ENCODE peak calls at places on chromosomes 5 and 9, in eight cellular contexts. One of them, this sample, is unnamed.

GRCh38 chr9:26882154-26882553 is 10.4 kb downstream of the CAAP1 start:
- DNase-seq in esophagus squamous epithelium: no peak
- DNase-seq in body of pancreas: no peak
- DNase-seq in HFFc6: no peak
- DNase-seq in left ventricle myocardium inferior: no peak
- DNase-seq in thyroid gland: no peak
- DNase-seq in nephron progenitor cell: no peak
- DNase-seq in Calu3: no peak
- DNase-seq in this sample: no peak

GRCh38 chr5:141947366-141947765 is 10.6 kb downstream of the PCDH12 start:
- DNase-seq in esophagus squamous epithelium: no peak
- DNase-seq in body of pancreas: no peak
- DNase-seq in HFFc6: no peak
- DNase-seq in left ventricle myocardium inferior: no peak
- DNase-seq in thyroid gland: no peak
- DNase-seq in nephron progenitor cell: no peak
- DNase-seq in Calu3: no peak
- DNase-seq in this sample: no peak

GRCh38 chr5:78719504-78720233 is 71.1 kb upstream of the LHFPL2 start:
- DNase-seq in esophagus squamous epithelium: no peak
- DNase-seq in body of pancreas: no peak
- DNase-seq in HFFc6: no peak
- DNase-seq in left ventricle myocardium inferior: no peak
- DNase-seq in thyroid gland: peak
- DNase-seq in nephron progenitor cell: no peak
- DNase-seq in Calu3: no peak
- DNase-seq in this sample: no peak

GRCh38 chr5:74304536-74304935 is 336.0 kb downstream of the ENC1 start:
- DNase-seq in esophagus squamous epithelium: no peak
- DNase-seq in body of pancreas: no peak
- DNase-seq in HFFc6: no peak
- DNase-seq in left ventricle myocardium inferior: no peak
- DNase-seq in thyroid gland: no peak
- DNase-seq in nephron progenitor cell: no peak
- DNase-seq in Calu3: no peak
- DNase-seq in this sample: no peak

GRCh38 chr5:73985145-73985544 is 359.1 kb downstream of the ARHGEF28 start:
- DNase-seq in esophagus squamous epithelium: no peak
- DNase-seq in body of pancreas: peak
- DNase-seq in HFFc6: no peak
- DNase-seq in left ventricle myocardium inferior: no peak
- DNase-seq in thyroid gland: peak
- DNase-seq in nephron progenitor cell: no peak
- DNase-seq in Calu3: peak
- DNase-seq in this sample: peak

GRCh38 chr5:171484460-171484899 is 65.0 kb downstream of the FGF18 start:
- DNase-seq in esophagus squamous epithelium: no peak
- DNase-seq in body of pancreas: peak
- DNase-seq in HFFc6: no peak
- DNase-seq in left ventricle myocardium inferior: no peak
- DNase-seq in thyroid gland: no peak
- DNase-seq in nephron progenitor cell: peak
- DNase-seq in Calu3: peak
- DNase-seq in this sample: peak

GRCh38 chr5:164597293-164597900 is 1092.0 kb downstream of the MAT2B start:
- DNase-seq in esophagus squamous epithelium: no peak
- DNase-seq in body of pancreas: no peak
- DNase-seq in HFFc6: no peak
- DNase-seq in left ventricle myocardium inferior: no peak
- DNase-seq in thyroid gland: no peak
- DNase-seq in nephron progenitor cell: peak
- DNase-seq in Calu3: peak
- DNase-seq in this sample: peak

GRCh38 chr5:134131578-134132350 is 17.3 kb downstream of the TCF7 start:
- DNase-seq in esophagus squamous epithelium: no peak
- DNase-seq in body of pancreas: no peak
- DNase-seq in HFFc6: no peak
- DNase-seq in left ventricle myocardium inferior: peak
- DNase-seq in thyroid gland: no peak
- DNase-seq in nephron progenitor cell: no peak
- DNase-seq in Calu3: no peak
- DNase-seq in this sample: no peak

GRCh38 chr5:167763772-167764171 is 527.7 kb upstream of the WWC1 start:
- DNase-seq in esophagus squamous epithelium: no peak
- DNase-seq in body of pancreas: no peak
- DNase-seq in HFFc6: peak
- DNase-seq in left ventricle myocardium inferior: no peak
- DNase-seq in thyroid gland: no peak
- DNase-seq in nephron progenitor cell: no peak
- DNase-seq in Calu3: no peak
- DNase-seq in this sample: no peak

DNA sequence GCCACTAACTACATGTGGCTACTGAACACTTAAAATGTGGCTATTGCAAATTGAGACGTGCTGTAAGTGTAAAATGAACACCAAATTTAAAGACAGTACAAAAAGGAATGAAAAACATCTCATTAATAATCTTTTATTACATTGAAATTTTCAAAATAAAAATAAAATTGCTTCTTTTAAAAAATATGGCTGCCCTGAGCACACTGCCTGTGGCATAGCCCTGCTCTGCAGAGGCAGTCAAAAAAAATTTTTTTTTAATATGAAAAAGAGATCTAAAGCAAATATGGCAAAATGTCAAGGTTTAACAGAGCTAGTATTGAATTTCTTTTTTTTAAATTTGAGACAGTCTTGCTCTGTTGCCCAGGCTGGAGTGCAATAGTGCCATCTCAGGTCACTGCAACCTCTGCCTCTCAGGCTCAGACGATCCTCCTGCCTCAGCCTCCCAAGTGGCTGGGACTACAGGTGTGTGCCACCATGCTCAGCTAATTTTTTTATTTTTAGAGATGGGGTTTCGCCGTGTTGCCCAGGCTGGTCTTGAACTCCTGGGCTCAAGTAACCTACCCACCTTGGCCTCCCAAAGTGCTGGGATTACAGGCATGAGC is 25.6 kb downstream of the CARNMT1 start:
- DNase-seq in esophagus squamous epithelium: no peak
- DNase-seq in body of pancreas: no peak
- DNase-seq in HFFc6: no peak
- DNase-seq in left ventricle myocardium inferior: no peak
- DNase-seq in thyroid gland: no peak
- DNase-seq in nephron progenitor cell: no peak
- DNase-seq in Calu3: no peak
- DNase-seq in this sample: no peak
- TF ChIP-seq CTCF in esophagus squamous epithelium: no peak
- TF ChIP-seq CTCF in body of pancreas: no peak
- TF ChIP-seq CTCF in HFFc6: peak
- TF ChIP-seq CTCF in left ventricle myocardium inferior: no peak
- TF ChIP-seq CTCF in thyroid gland: no peak
- TF ChIP-seq CTCF in nephron progenitor cell: peak
- TF ChIP-seq CTCF in Calu3: no peak
- TF ChIP-seq CTCF in this sample: peak

DNA sequence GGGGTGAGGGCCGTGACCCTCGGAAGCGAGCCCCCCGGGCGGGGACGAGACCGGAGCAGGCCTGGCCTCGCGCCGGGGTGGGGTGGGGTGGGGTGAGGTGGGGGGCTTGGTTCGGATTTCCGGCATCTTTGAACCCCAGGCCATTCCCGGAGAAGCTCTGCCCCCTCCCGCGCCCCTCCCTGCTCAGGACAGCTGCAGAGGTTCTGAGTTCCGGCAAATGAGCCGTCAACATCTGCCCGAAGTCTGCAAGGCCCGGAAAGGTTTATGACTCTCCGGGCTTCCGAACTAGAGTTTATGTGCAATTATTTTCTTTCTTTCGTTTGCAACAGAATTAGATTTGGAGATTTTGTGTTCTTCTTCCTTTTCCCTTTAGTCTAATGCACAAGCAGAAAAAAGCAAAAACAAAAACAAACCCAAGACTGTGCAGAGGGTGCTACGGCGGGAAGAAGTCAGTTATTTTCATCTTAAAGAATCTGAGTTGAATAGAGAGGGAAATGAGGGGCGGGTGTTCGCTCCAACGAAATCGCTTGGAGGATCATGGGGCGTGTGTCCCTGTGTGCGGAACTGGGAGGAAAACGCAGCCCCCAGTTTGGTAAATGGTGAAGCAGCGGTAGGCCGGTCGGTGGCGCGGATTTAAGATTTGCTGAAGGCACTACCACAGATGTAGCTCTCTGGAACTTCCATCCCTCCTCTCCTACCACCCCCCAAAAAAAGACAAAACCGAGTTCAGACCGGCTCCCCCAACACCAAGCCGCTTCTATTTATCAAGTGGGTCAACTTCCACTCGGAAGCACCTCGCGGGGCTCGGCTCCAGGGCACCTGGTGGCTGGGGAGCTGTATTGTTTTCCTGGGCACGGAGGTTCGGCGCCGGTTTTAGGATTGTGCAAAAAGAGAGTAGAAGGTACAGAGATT is 4.8 kb downstream of the LHX2 start:
- DNase-seq in esophagus squamous epithelium: no peak
- DNase-seq in body of pancreas: no peak
- DNase-seq in HFFc6: no peak
- DNase-seq in left ventricle myocardium inferior: no peak
- DNase-seq in thyroid gland: no peak
- DNase-seq in nephron progenitor cell: no peak
- DNase-seq in Calu3: no peak
- DNase-seq in this sample: no peak
- TF ChIP-seq CTCF in esophagus squamous epithelium: no peak
- TF ChIP-seq CTCF in body of pancreas: no peak
- TF ChIP-seq CTCF in HFFc6: peak
- TF ChIP-seq CTCF in left ventricle myocardium inferior: no peak
- TF ChIP-seq CTCF in thyroid gland: no peak
- TF ChIP-seq CTCF in nephron progenitor cell: no peak
- TF ChIP-seq CTCF in Calu3: no peak
- TF ChIP-seq CTCF in this sample: no peak

DNA sequence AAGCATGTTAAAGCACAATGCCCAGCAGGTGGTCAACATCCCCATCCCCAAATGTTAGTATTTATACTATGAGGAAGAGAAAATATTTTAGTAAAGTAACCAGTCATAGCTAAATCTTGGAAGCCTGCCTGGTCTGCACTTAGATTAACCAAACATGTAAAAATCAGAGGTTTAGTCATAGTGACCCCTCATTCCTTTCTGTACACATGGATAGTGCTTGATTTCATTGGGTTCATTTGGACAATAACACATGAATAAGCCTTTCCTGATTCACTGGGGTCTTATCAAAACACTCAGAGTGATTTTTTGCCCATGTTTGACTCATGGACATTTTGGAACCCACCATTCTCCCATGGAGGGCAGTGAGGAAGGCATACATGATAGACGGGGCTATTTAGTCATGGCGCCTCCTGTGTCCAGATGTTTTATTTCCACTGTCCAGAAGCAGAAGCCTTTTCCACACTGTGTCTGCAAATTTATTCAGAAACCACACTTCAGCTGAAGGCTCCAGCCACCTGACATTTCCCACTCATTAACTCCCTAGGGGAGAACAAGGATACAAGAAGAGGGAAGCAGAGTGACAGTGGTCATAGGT is 32.5 kb downstream of the OR1J1 start:
- DNase-seq in esophagus squamous epithelium: no peak
- DNase-seq in body of pancreas: no peak
- DNase-seq in HFFc6: peak
- DNase-seq in left ventricle myocardium inferior: no peak
- DNase-seq in thyroid gland: no peak
- DNase-seq in nephron progenitor cell: no peak
- DNase-seq in Calu3: no peak
- DNase-seq in this sample: no peak
- TF ChIP-seq CTCF in esophagus squamous epithelium: no peak
- TF ChIP-seq CTCF in body of pancreas: no peak
- TF ChIP-seq CTCF in HFFc6: peak
- TF ChIP-seq CTCF in left ventricle myocardium inferior: no peak
- TF ChIP-seq CTCF in thyroid gland: no peak
- TF ChIP-seq CTCF in nephron progenitor cell: no peak
- TF ChIP-seq CTCF in Calu3: no peak
- TF ChIP-seq CTCF in this sample: no peak

DNA sequence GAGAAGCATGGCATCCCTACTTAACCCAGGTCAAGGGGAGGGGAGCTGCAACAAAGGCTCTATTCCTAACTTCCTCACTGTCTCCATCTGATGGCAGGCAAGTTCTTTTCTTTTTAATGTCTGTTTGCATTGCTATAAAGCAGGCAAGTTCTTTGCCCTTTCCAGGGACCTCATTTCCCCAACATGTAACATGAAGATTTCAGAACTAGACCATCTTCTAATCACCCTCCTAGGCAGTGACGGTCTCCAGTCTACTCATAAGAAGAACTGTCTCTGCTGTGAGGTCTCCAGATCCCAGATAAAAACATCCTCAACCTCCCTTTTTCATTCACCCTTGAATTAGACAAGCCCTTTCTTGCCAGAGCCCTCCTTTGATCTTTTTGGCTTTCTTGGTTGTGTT is 42.1 kb downstream of the PPP1R2B start:
- DNase-seq in esophagus squamous epithelium: no peak
- DNase-seq in body of pancreas: no peak
- DNase-seq in HFFc6: no peak
- DNase-seq in left ventricle myocardium inferior: no peak
- DNase-seq in thyroid gland: no peak
- DNase-seq in nephron progenitor cell: no peak
- DNase-seq in Calu3: no peak
- DNase-seq in this sample: no peak
- TF ChIP-seq CTCF in esophagus squamous epithelium: no peak
- TF ChIP-seq CTCF in body of pancreas: no peak
- TF ChIP-seq CTCF in HFFc6: no peak
- TF ChIP-seq CTCF in left ventricle myocardium inferior: no peak
- TF ChIP-seq CTCF in thyroid gland: no peak
- TF ChIP-seq CTCF in nephron progenitor cell: no peak
- TF ChIP-seq CTCF in Calu3: no peak
- TF ChIP-seq CTCF in this sample: no peak

GRCh38 chr5:59351076-59351794 is 542.3 kb downstream of the PDE4D start:
- DNase-seq in esophagus squamous epithelium: no peak
- DNase-seq in body of pancreas: no peak
- DNase-seq in HFFc6: no peak
- DNase-seq in left ventricle myocardium inferior: no peak
- DNase-seq in thyroid gland: no peak
- DNase-seq in nephron progenitor cell: no peak
- DNase-seq in Calu3: no peak
- DNase-seq in this sample: no peak

GRCh38 chr5:59346987-59347386 is 546.5 kb downstream of the PDE4D start:
- DNase-seq in esophagus squamous epithelium: no peak
- DNase-seq in body of pancreas: no peak
- DNase-seq in HFFc6: no peak
- DNase-seq in left ventricle myocardium inferior: no peak
- DNase-seq in thyroid gland: no peak
- DNase-seq in nephron progenitor cell: no peak
- DNase-seq in Calu3: no peak
- DNase-seq in this sample: no peak

GRCh38 chr5:59346514-59346913 is 547.0 kb downstream of the PDE4D start:
- DNase-seq in esophagus squamous epithelium: no peak
- DNase-seq in body of pancreas: no peak
- DNase-seq in HFFc6: no peak
- DNase-seq in left ventricle myocardium inferior: no peak
- DNase-seq in thyroid gland: no peak
- DNase-seq in nephron progenitor cell: no peak
- DNase-seq in Calu3: no peak
- DNase-seq in this sample: no peak

GRCh38 chr5:59348189-59348588 is 545.3 kb downstream of the PDE4D start:
- DNase-seq in esophagus squamous epithelium: no peak
- DNase-seq in body of pancreas: no peak
- DNase-seq in HFFc6: no peak
- DNase-seq in left ventricle myocardium inferior: no peak
- DNase-seq in thyroid gland: no peak
- DNase-seq in nephron progenitor cell: no peak
- DNase-seq in Calu3: peak
- DNase-seq in this sample: no peak
- TF ChIP-seq CTCF in esophagus squamous epithelium: no peak
- TF ChIP-seq CTCF in body of pancreas: no peak
- TF ChIP-seq CTCF in HFFc6: no peak
- TF ChIP-seq CTCF in left ventricle myocardium inferior: no peak
- TF ChIP-seq CTCF in thyroid gland: no peak
- TF ChIP-seq CTCF in nephron progenitor cell: no peak
- TF ChIP-seq CTCF in Calu3: no peak
- TF ChIP-seq CTCF in this sample: no peak

This sample was measured in endothelial cell.